ENCODE peak calls at places on chromosomes 4 and X, in four cellular contexts. One of them, this sample, is unnamed.

GRCh38 chrX:13689519-13690211 is 737 bp downstream of the RAB9A start:
- DNase-seq in CD8-positive, alpha-beta memory T cell: no peak
- DNase-seq in SJSA1: peak; percentile 27
- DNase-seq in tibial nerve: no peak
- DNase-seq in this sample: no peak

GRCh38 chr4:165874799-165875371 is 1.8 kb downstream of the TLL1 start:
- DNase-seq in CD8-positive, alpha-beta memory T cell: no peak
- DNase-seq in SJSA1: no peak
- DNase-seq in tibial nerve: no peak
- DNase-seq in this sample: no peak

GRCh38 chr4:183163135-183163534 is 64.1 kb downstream of the WWC2 start:
- DNase-seq in CD8-positive, alpha-beta memory T cell: no peak
- DNase-seq in SJSA1: no peak
- DNase-seq in tibial nerve: no peak
- DNase-seq in this sample: no peak

GRCh38 chr4:118389731-118390520 is 37.1 kb upstream of the PRSS12 start:
- DNase-seq in CD8-positive, alpha-beta memory T cell: no peak
- DNase-seq in SJSA1: peak; percentile 75
- DNase-seq in tibial nerve: no peak
- DNase-seq in this sample: no peak

GRCh38 chr4:23789765-23790164 is 100.1 kb downstream of the PPARGC1A start:
- DNase-seq in CD8-positive, alpha-beta memory T cell: no peak
- DNase-seq in SJSA1: no peak
- DNase-seq in tibial nerve: peak; percentile 45
- DNase-seq in this sample: no peak

GRCh38 chrX:24395775-24396174 is 35.3 kb downstream of the SUPT20HL1 start:
- DNase-seq in CD8-positive, alpha-beta memory T cell: peak; percentile 52
- DNase-seq in SJSA1: peak; percentile 20
- DNase-seq in tibial nerve: peak; percentile 71
- DNase-seq in this sample: peak; percentile 54

GRCh38 chrX:44265559-44265958 is 77.9 kb downstream of the EFHC2 start:
- DNase-seq in CD8-positive, alpha-beta memory T cell: peak; percentile 26
- DNase-seq in SJSA1: no peak
- DNase-seq in tibial nerve: no peak
- DNase-seq in this sample: no peak

GRCh38 chr4:8776366-8776765 is 95.3 kb downstream of the HMX1 start:
- DNase-seq in CD8-positive, alpha-beta memory T cell: no peak
- DNase-seq in SJSA1: no peak
- DNase-seq in tibial nerve: no peak
- DNase-seq in this sample: no peak

GRCh38 chr4:48261288-48261687 is 8.3 kb downstream of the TEC start:
- DNase-seq in CD8-positive, alpha-beta memory T cell: no peak
- DNase-seq in SJSA1: no peak
- DNase-seq in tibial nerve: no peak
- DNase-seq in this sample: no peak

GRCh38 chr4:41146716-41147506 is 67.4 kb downstream of the APBB2 start:
- DNase-seq in CD8-positive, alpha-beta memory T cell: no peak
- DNase-seq in SJSA1: peak; percentile 48
- DNase-seq in tibial nerve: peak; percentile 59
- DNase-seq in this sample: no peak

GRCh38 chrX:46882266-46882665 is 30.0 kb upstream of the JADE3 start:
- DNase-seq in CD8-positive, alpha-beta memory T cell: no peak
- DNase-seq in SJSA1: no peak
- DNase-seq in tibial nerve: no peak
- DNase-seq in this sample: no peak

GRCh38 chrX:17525266-17525665 is 150.3 kb downstream of the NHS start:
- DNase-seq in CD8-positive, alpha-beta memory T cell: no peak
- DNase-seq in SJSA1: no peak
- DNase-seq in tibial nerve: no peak
- DNase-seq in this sample: no peak

GRCh38 chrX:20620301-20620700 is 353.6 kb upstream of the RPS6KA3 start:
- DNase-seq in CD8-positive, alpha-beta memory T cell: no peak
- DNase-seq in SJSA1: no peak
- DNase-seq in tibial nerve: no peak
- DNase-seq in this sample: no peak

GRCh38 chr4:186234367-186234766 is 7.1 kb downstream of the KLKB1 start:
- DNase-seq in CD8-positive, alpha-beta memory T cell: no peak
- DNase-seq in SJSA1: no peak
- DNase-seq in tibial nerve: no peak
- DNase-seq in this sample: no peak

GRCh38 chr4:150867148-150867547 is 147.9 kb downstream of the LRBA start:
- DNase-seq in CD8-positive, alpha-beta memory T cell: peak; percentile 58
- DNase-seq in SJSA1: peak; percentile 49
- DNase-seq in tibial nerve: peak; percentile 77
- DNase-seq in this sample: peak; percentile 25

GRCh38 chr4:127604949-127605709 is 27.6 kb upstream of the INTU start:
- DNase-seq in CD8-positive, alpha-beta memory T cell: no peak
- DNase-seq in SJSA1: peak; percentile 6
- DNase-seq in tibial nerve: no peak
- DNase-seq in this sample: no peak

GRCh38 chr4:83454626-83455025 is 997 bp downstream of the HELQ start:
- DNase-seq in CD8-positive, alpha-beta memory T cell: peak; percentile 16
- DNase-seq in SJSA1: peak; percentile 9
- DNase-seq in tibial nerve: no peak
- DNase-seq in this sample: no peak

GRCh38 chr4:127209580-127210095 is 423.1 kb upstream of the INTU start:
- DNase-seq in CD8-positive, alpha-beta memory T cell: no peak
- DNase-seq in SJSA1: no peak
- DNase-seq in tibial nerve: no peak
- DNase-seq in this sample: no peak

GRCh38 chrX:120464409-120464808 is 4.7 kb downstream of the LAMP2 start:
- DNase-seq in CD8-positive, alpha-beta memory T cell: no peak
- DNase-seq in SJSA1: no peak
- DNase-seq in tibial nerve: no peak
- DNase-seq in this sample: no peak

GRCh38 chr4:56372774-56373173 is 14.5 kb downstream of the AASDH start:
- DNase-seq in CD8-positive, alpha-beta memory T cell: no peak
- DNase-seq in SJSA1: no peak
- DNase-seq in tibial nerve: no peak
- DNase-seq in this sample: no peak

GRCh38 chr4:6268650-6269399 is 825 bp upstream of the WFS1 start:
- DNase-seq in CD8-positive, alpha-beta memory T cell: peak; percentile 22
- DNase-seq in SJSA1: no peak
- DNase-seq in tibial nerve: no peak
- DNase-seq in this sample: no peak

GRCh38 chr4:6909970-6910339 is 329 bp downstream of the TBC1D14 start:
- DNase-seq in CD8-positive, alpha-beta memory T cell: no peak
- DNase-seq in SJSA1: no peak
- DNase-seq in tibial nerve: no peak
- DNase-seq in this sample: peak; percentile 49

GRCh38 chrX:71542825-71543224 is 9.9 kb downstream of the OGT start:
- DNase-seq in CD8-positive, alpha-beta memory T cell: no peak
- DNase-seq in SJSA1: no peak
- DNase-seq in tibial nerve: no peak
- DNase-seq in this sample: no peak

GRCh38 chr4:120066182-120066524 is 495 bp downstream of the MAD2L1 start:
- DNase-seq in CD8-positive, alpha-beta memory T cell: no peak
- DNase-seq in SJSA1: no peak
- DNase-seq in tibial nerve: no peak
- DNase-seq in this sample: peak; percentile 78

GRCh38 chr4:53480909-53481308 is 103.5 kb downstream of the FIP1L1 start:
- DNase-seq in CD8-positive, alpha-beta memory T cell: no peak
- DNase-seq in SJSA1: no peak
- DNase-seq in tibial nerve: no peak
- DNase-seq in this sample: no peak

GRCh38 chr4:56655627-56656345 is 25.3 kb downstream of the HOPX start:
- DNase-seq in CD8-positive, alpha-beta memory T cell: peak; percentile 18
- DNase-seq in SJSA1: no peak
- DNase-seq in tibial nerve: no peak
- DNase-seq in this sample: no peak

GRCh38 chr4:186159613-186160012 is 31.8 kb upstream of the CYP4V2 start:
- DNase-seq in CD8-positive, alpha-beta memory T cell: no peak
- DNase-seq in SJSA1: no peak
- DNase-seq in tibial nerve: no peak
- DNase-seq in this sample: no peak

GRCh38 chr4:171629737-171630136 is 183.5 kb upstream of the GALNTL6 start:
- DNase-seq in CD8-positive, alpha-beta memory T cell: no peak
- DNase-seq in SJSA1: no peak
- DNase-seq in tibial nerve: no peak
- DNase-seq in this sample: no peak

GRCh38 chrX:9942086-9942485 is 25.1 kb upstream of the CLDN34 start:
- DNase-seq in CD8-positive, alpha-beta memory T cell: peak; percentile 12
- DNase-seq in SJSA1: peak; percentile 55
- DNase-seq in tibial nerve: no peak
- DNase-seq in this sample: peak; percentile 87

GRCh38 chr4:170089743-170090666 is at the start of gene AADAT:
- DNase-seq in CD8-positive, alpha-beta memory T cell: no peak
- DNase-seq in SJSA1: peak; percentile 81
- DNase-seq in tibial nerve: peak; percentile 65
- DNase-seq in this sample: no peak

GRCh38 chrX:9153299-9153698 is 119.4 kb upstream of the FAM9B start:
- DNase-seq in CD8-positive, alpha-beta memory T cell: no peak
- DNase-seq in SJSA1: peak; percentile 27
- DNase-seq in tibial nerve: no peak
- DNase-seq in this sample: no peak

GRCh38 chr4:117249333-117249732 is 164.0 kb upstream of the TRAM1L1 start:
- DNase-seq in CD8-positive, alpha-beta memory T cell: no peak
- DNase-seq in SJSA1: no peak
- DNase-seq in tibial nerve: no peak
- DNase-seq in this sample: no peak

GRCh38 chr4:98027827-98028226 is 115.4 kb downstream of the STPG2 start:
- DNase-seq in CD8-positive, alpha-beta memory T cell: no peak
- DNase-seq in SJSA1: no peak
- DNase-seq in tibial nerve: no peak
- DNase-seq in this sample: no peak

GRCh38 chrX:102847362-102847761 is 89.7 kb upstream of the RAB40AL start:
- DNase-seq in CD8-positive, alpha-beta memory T cell: no peak
- DNase-seq in SJSA1: no peak
- DNase-seq in tibial nerve: no peak
- DNase-seq in this sample: no peak

GRCh38 chr4:136581119-136581518 is 951.2 kb downstream of the PCDH18 start:
- DNase-seq in CD8-positive, alpha-beta memory T cell: no peak
- DNase-seq in SJSA1: no peak
- DNase-seq in tibial nerve: no peak
- DNase-seq in this sample: no peak

GRCh38 chr4:114257516-114257915 is 278.1 kb upstream of the ARSJ start:
- DNase-seq in CD8-positive, alpha-beta memory T cell: no peak
- DNase-seq in SJSA1: no peak
- DNase-seq in tibial nerve: no peak
- DNase-seq in this sample: no peak

GRCh38 chrX:40278340-40279090 is 180.8 kb upstream of the BCOR start:
- DNase-seq in CD8-positive, alpha-beta memory T cell: peak; percentile 13
- DNase-seq in SJSA1: peak; percentile 60
- DNase-seq in tibial nerve: no peak
- DNase-seq in this sample: peak; percentile 56

GRCh38 chrX:39613997-39614679 is 483.6 kb downstream of the BCOR start:
- DNase-seq in CD8-positive, alpha-beta memory T cell: no peak
- DNase-seq in SJSA1: peak; percentile 22
- DNase-seq in tibial nerve: no peak
- DNase-seq in this sample: no peak

GRCh38 chr4:138037716-138038115 is 204.4 kb downstream of the SLC7A11 start:
- DNase-seq in CD8-positive, alpha-beta memory T cell: no peak
- DNase-seq in SJSA1: no peak
- DNase-seq in tibial nerve: no peak
- DNase-seq in this sample: no peak

GRCh38 chr4:107689912-107690587 is 30.0 kb downstream of the PAPSS1 start:
- DNase-seq in CD8-positive, alpha-beta memory T cell: no peak
- DNase-seq in SJSA1: peak; percentile 55
- DNase-seq in tibial nerve: no peak
- DNase-seq in this sample: no peak

DNA sequence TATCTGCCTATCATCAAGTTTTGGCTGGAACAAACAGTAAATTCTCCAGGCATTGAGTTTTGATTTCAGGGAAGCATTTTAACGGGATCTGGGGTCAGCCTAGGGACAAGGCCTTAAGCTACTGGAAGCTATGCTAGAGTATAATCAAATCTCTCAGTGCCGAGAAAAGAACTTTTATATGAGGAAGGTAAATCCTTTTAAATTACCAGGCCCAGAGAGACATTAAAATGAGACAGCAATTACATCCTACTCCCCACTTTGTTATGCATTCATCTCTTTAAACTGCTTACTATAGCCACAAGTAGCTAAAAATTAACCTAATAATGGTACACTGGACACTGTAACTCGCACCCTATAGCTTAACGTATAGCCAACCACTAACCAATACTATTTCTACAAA is 1.9 kb upstream of the NUDT9 start:
- DNase-seq in CD8-positive, alpha-beta memory T cell: no peak
- DNase-seq in SJSA1: no peak
- DNase-seq in tibial nerve: no peak
- DNase-seq in this sample: no peak
- H3K4me3 ChIP-seq in CD8-positive, alpha-beta memory T cell: no peak overlapping the region
- H3K4me3 ChIP-seq in SJSA1: no peak overlapping the region
- H3K4me3 ChIP-seq in tibial nerve: no peak overlapping the region
- H3K4me3 ChIP-seq in this sample: no peak overlapping the region

GRCh38 chr4:24794916-24795665 is at the start of gene SOD3:
- DNase-seq in CD8-positive, alpha-beta memory T cell: no peak
- DNase-seq in SJSA1: peak; percentile 48
- DNase-seq in tibial nerve: peak; percentile 76
- DNase-seq in this sample: no peak
- H3K4me3 ChIP-seq in CD8-positive, alpha-beta memory T cell: no peak within 1 kb of the TSS
- H3K4me3 ChIP-seq in SJSA1: peak within 1 kb of the TSS; percentile 6
- H3K4me3 ChIP-seq in tibial nerve: peak within 1 kb of the TSS; percentile 48
- H3K4me3 ChIP-seq in this sample: no peak within 1 kb of the TSS

DNA sequence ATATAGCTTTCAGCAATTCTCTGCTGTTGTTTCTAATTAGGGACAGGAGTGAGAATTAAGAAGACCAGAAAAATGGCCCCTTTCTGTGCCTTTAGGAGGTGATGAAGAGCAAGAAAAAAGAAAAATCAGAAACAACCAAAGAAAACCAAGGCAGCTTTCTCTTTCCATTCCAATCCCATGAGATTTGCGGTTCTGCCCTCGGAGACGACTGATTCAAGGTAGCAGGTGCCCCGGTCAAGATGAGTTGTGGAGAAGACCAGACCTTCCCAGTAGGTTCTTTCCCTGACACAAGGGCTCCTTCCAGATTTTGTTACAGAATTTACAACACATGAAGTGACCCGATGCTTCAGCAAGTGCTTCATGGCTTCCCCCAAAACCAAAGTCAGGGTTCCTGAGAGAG is 21.9 kb downstream of the TLR10 start:
- DNase-seq in CD8-positive, alpha-beta memory T cell: no peak
- DNase-seq in SJSA1: no peak
- DNase-seq in tibial nerve: no peak
- DNase-seq in this sample: no peak
- H3K4me3 ChIP-seq in CD8-positive, alpha-beta memory T cell: no peak overlapping the region
- H3K4me3 ChIP-seq in SJSA1: no peak overlapping the region
- H3K4me3 ChIP-seq in tibial nerve: no peak overlapping the region
- H3K4me3 ChIP-seq in this sample: no peak overlapping the region

DNA sequence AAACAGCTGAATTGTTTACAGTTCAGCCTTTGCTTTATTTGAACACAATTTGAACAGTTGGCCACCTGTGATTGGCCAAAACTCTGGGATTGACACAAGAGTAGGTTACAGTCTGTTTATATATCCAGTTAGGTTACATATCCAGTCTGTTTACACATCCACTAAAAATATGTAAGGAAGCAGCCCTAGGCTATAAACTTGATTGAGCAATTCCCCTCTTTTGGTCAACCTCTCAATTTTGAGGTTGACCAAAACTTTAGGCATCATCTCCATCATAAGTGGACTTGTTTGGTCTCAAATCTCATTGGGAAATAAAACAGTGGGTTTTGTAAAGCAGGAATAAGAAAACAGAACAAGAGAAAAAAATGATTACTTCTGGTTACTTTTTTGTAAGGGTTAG is 190.8 kb downstream of the SPATA18 start:
- DNase-seq in CD8-positive, alpha-beta memory T cell: no peak
- DNase-seq in SJSA1: no peak
- DNase-seq in tibial nerve: no peak
- DNase-seq in this sample: no peak
- H3K4me3 ChIP-seq in CD8-positive, alpha-beta memory T cell: no peak overlapping the region
- H3K4me3 ChIP-seq in SJSA1: no peak overlapping the region
- H3K4me3 ChIP-seq in tibial nerve: no peak overlapping the region
- H3K4me3 ChIP-seq in this sample: no peak overlapping the region

This sample was measured in DND-41.